ENCODE peak calls at places on chromosome X, in six cellular contexts. Z, Q, T, S, F and H are unnamed samples.
A peak's percentile ranks its signal among the peaks of the same experiment; 100 is the strongest.

GRCh38 chrX:11381464-11381863 is 88.3 kb downstream of the AMELX start:
- DNase-seq in Z (peak; percentile 31), Q (peak; percentile 59), T (peak; percentile 65), S (peak; percentile 23), F (no peak), H (peak; percentile 41)

GRCh38 chrX:106599411-106599810 is 12.4 kb upstream of the RADX start:
- DNase-seq in Z (no peak), Q (no peak), T (peak; percentile 19), S (no peak), F (no peak), H (no peak)

GRCh38 chrX:110853610-110854009 is 58.0 kb upstream of the CHRDL1 start:
- DNase-seq in Z (no peak), Q (peak; percentile 12), T (peak; percentile 2), S (peak; percentile 13), F (peak; percentile 36), H (peak; percentile 14)

GRCh38 chrX:108399427-108400165 is 38.6 kb downstream of the COL4A6 start:
- DNase-seq in Z (no peak), Q (peak; percentile 4), T (no peak), S (no peak), F (no peak), H (peak; percentile 63)

GRCh38 chrX:625137-625691 is 5.4 kb upstream of the SHOX start:
- DNase-seq in Z (no peak), Q (peak; percentile 42), T (no peak), S (no peak), F (no peak), H (peak; percentile 93)

GRCh38 chrX:52867610-52868348 is at the start of gene XAGE3:
- DNase-seq in Z (no peak), Q (no peak), T (no peak), S (no peak), F (no peak), H (no peak)

GRCh38 chrX:42678133-42678532 is 99.8 kb downstream of the PPP1R2C start:
- DNase-seq in Z (no peak), Q (peak; percentile 24), T (no peak), S (no peak), F (no peak), H (no peak)

GRCh38 chrX:84248226-84248625 is 60.2 kb upstream of the RPS6KA6 start:
- DNase-seq in Z (no peak), Q (peak; percentile 51), T (no peak), S (no peak), F (no peak), H (peak; percentile 71)

GRCh38 chrX:39725928-39726619 is 371.7 kb downstream of the BCOR start:
- DNase-seq in Z (no peak), Q (peak; percentile 91), T (no peak), S (no peak), F (no peak), H (peak; percentile 74)

GRCh38 chrX:54994668-54995452 is 872 bp upstream of the PFKFB1 start:
- DNase-seq in Z (no peak), Q (no peak), T (no peak), S (no peak), F (peak; percentile 75), H (no peak)

GRCh38 chrX:131752493-131753198 is 208.8 kb downstream of the OR13H1 start:
- DNase-seq in Z (peak; percentile 86), Q (no peak), T (no peak), S (no peak), F (no peak), H (no peak)

GRCh38 chrX:20053537-20053936 is 62.7 kb upstream of the BCLAF3 start:
- DNase-seq in Z (no peak), Q (no peak), T (no peak), S (no peak), F (no peak), H (no peak)

GRCh38 chrX:67613366-67613765 is 69.5 kb downstream of the AR start:
- DNase-seq in Z (no peak), Q (peak; percentile 28), T (no peak), S (no peak), F (no peak), H (no peak)

GRCh38 chrX:108558217-108558616 is 118.6 kb downstream of the COL4A5 start:
- DNase-seq in Z (no peak), Q (no peak), T (no peak), S (no peak), F (no peak), H (no peak)

GRCh38 chrX:126551725-126552312 is 795 bp downstream of the DCAF12L1 start:
- DNase-seq in Z (no peak), Q (no peak), T (no peak), S (no peak), F (no peak), H (no peak)

GRCh38 chrX:139823806-139824205 is 109.0 kb downstream of the ATP11C start:
- DNase-seq in Z (no peak), Q (no peak), T (no peak), S (no peak), F (no peak), H (no peak)

GRCh38 chrX:1928805-1929204 is 313.9 kb downstream of the ASMT start:
- DNase-seq in Z (no peak), Q (no peak), T (no peak), S (no peak), F (no peak), H (no peak)

GRCh38 chrX:64894454-64895038 is 81.7 kb downstream of the ZC4H2 start:
- DNase-seq in Z (peak; percentile 32), Q (no peak), T (peak; percentile 54), S (peak; percentile 5), F (peak; percentile 49), H (no peak)

GRCh38 chrX:140712413-140713173 is 3.0 kb downstream of the LINC00632 start:
- DNase-seq in Z (peak; percentile 58), Q (peak; percentile 34), T (peak; percentile 33), S (peak; percentile 54), F (peak; percentile 38), H (peak; percentile 1)

GRCh38 chrX:12721042-12721441 is 70.2 kb upstream of the PRPS2 start:
- DNase-seq in Z (no peak), Q (no peak), T (peak; percentile 1), S (peak; percentile 2), F (no peak), H (no peak)

GRCh38 chrX:140439455-140439854 is 65.4 kb downstream of the SOX3 start:
- DNase-seq in Z (no peak), Q (no peak), T (no peak), S (peak; percentile 79), F (no peak), H (no peak)

GRCh38 chrX:11407331-11408110 is 114.3 kb downstream of the AMELX start:
- DNase-seq in Z (no peak), Q (no peak), T (peak; percentile 11), S (no peak), F (no peak), H (no peak)

GRCh38 chrX:32483534-32484136 is 727.7 kb downstream of the DMD start:
- DNase-seq in Z (no peak), Q (no peak), T (no peak), S (no peak), F (no peak), H (no peak)
- TF ChIP-seq CTCF in Z (peak; percentile 39), Q (no peak), T (no peak), S (peak; percentile 76), F (peak; percentile 25), H (peak; percentile 46)

GRCh38 chrX:96774116-96774515 is 89.5 kb downstream of the DIAPH2 start:
- DNase-seq in Z (no peak), Q (no peak), T (no peak), S (no peak), F (no peak), H (no peak)

GRCh38 chrX:96771500-96771899 is 86.9 kb downstream of the DIAPH2 start:
- DNase-seq in Z (no peak), Q (no peak), T (no peak), S (no peak), F (no peak), H (no peak)

GRCh38 chrX:96764864-96765263 is 80.2 kb downstream of the DIAPH2 start:
- DNase-seq in Z (no peak), Q (no peak), T (peak; percentile 18), S (no peak), F (no peak), H (no peak)

DNA sequence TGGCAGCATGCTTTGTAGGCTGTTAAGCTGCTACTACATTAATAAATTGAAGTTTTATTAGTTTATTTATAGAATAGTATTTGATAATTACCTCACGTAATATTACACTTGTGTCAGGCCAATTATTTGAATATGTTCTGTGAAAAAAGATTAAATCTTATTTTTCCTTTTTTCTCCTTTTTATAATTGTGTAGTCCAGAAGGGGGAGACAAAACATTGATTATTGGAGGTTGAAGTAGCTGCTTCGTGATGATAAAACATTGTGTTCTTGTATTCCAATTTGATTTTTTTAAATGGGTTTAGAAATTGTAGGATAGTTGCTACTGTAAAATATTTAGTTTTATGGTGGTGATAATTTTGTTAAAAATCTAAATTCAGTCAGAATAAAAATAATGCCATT is 85.7 kb downstream of the DIAPH2 start:
- DNase-seq in Z (no peak), Q (peak; percentile 20), T (peak; percentile 25), S (no peak), F (no peak), H (peak; percentile 0)
- TF ChIP-seq CTCF in Z (peak; percentile 33), Q (peak; percentile 53), T (peak; percentile 9), S (peak; percentile 83), F (peak; percentile 42), H (peak; percentile 73)

GRCh38 chrX:145552643-145553042 is 265.0 kb upstream of the SLITRK2 start:
- DNase-seq in Z (no peak), Q (peak; percentile 0), T (no peak), S (no peak), F (no peak), H (no peak)
- TF ChIP-seq CTCF in Z (no peak), Q (no peak), T (no peak), S (peak; percentile 32), F (no peak), H (no peak)

GRCh38 chrX:68719181-68719903 is 71.9 kb downstream of the STARD8 start:
- DNase-seq in Z (no peak), Q (no peak), T (no peak), S (no peak), F (peak; percentile 21), H (no peak)

GRCh38 chrX:68721546-68721945 is 74.1 kb downstream of the STARD8 start:
- DNase-seq in Z (no peak), Q (no peak), T (no peak), S (no peak), F (peak; percentile 1), H (no peak)

GRCh38 chrX:68718443-68718820 is 71.0 kb downstream of the STARD8 start:
- DNase-seq in Z (no peak), Q (no peak), T (no peak), S (no peak), F (peak; percentile 35), H (no peak)

GRCh38 chrX:68720851-68721250 is 73.4 kb downstream of the STARD8 start:
- DNase-seq in Z (no peak), Q (no peak), T (no peak), S (no peak), F (peak; percentile 7), H (no peak)

DNA sequence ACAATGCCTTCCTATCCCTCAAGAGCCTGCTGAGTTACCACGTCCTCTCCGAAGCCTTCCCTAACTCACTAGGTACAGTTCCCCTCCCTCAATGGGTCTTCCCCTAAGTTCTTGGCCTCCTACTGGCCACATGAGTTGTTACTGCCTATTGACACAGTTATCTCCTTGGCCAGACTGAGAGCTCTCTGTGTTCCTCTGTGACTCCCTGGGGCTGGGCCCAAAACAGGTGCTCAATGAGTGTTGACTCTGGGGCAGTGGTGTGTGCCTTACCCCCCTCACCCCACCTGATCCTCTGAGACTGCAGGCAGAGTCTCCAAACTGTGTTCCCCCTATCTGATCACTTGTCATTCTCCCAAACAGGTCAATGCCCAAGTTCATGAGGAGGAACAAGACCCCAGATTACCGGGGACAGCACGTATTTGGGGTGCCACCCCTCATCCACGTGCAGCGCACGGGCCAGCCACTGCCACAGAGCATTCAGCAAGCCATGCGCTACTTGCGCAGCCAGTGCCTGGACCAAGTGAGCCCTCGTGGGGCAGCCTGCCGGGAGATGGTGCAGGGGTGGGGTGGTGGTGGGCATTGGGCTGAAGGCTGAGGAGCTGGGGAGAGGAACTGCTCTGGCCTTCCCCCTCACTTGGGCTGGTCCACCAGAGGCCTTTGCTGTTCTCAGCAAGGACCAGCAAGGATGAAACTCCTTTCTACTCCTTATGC is 72.6 kb downstream of the STARD8 start:
- DNase-seq in Z (no peak), Q (no peak), T (no peak), S (no peak), F (peak; percentile 10), H (no peak)
- TF ChIP-seq CTCF in Z (peak; percentile 36), Q (peak; percentile 18), T (no peak), S (peak; percentile 19), F (peak; percentile 11), H (peak; percentile 52)